ENCODE peak calls at places on chromosomes 4 and X, in eight cellular contexts. G is upper lobe of right lung, P is Panc1, A is hepatocyte, V is ascending aorta, K is MM.1S, T is AG09309, B is endothelial cell. I is an unnamed sample.

GRCh38 chrX:140764401-140764919 is 54.9 kb downstream of the LINC00632 start:
- DNase-seq in A (peak), G (no peak), P (no peak), K (peak), B (peak), T (no peak), V (peak), I (peak)

GRCh38 chr4:151862766-151863165 is 102.0 kb upstream of the GATB start:
- DNase-seq in V (no peak), T (peak), K (no peak), P (no peak), G (no peak), A (no peak), B (no peak), I (no peak)

GRCh38 chr4:12884846-12885796 is 599.0 kb downstream of the RAB28 start:
- DNase-seq in A (no peak), G (no peak), K (no peak), V (no peak), P (no peak), B (no peak), T (no peak), I (no peak)

GRCh38 chrX:131975851-131976250 is 47.3 kb upstream of the STK26 start:
- DNase-seq in V (no peak), A (no peak), P (no peak), T (no peak), K (no peak), B (no peak), G (no peak), I (no peak)

GRCh38 chr4:7988437-7988836 is 48.8 kb upstream of the AFAP1 start:
- DNase-seq in P (no peak), V (no peak), B (no peak), T (peak), A (no peak), G (no peak), K (no peak), I (no peak)

GRCh38 chr4:1413687-1414479 is 7.6 kb upstream of the NKX1-1 start:
- DNase-seq in P (no peak), T (no peak), G (peak), K (no peak), V (no peak), A (no peak), B (no peak), I (peak)

GRCh38 chrX:24870143-24870542 is 145.6 kb downstream of the ARX start:
- DNase-seq in T (no peak), P (no peak), G (no peak), K (no peak), B (no peak), A (peak), V (no peak), I (no peak)

GRCh38 chr4:87521757-87522374 is 7.3 kb downstream of the SPARCL1 start:
- DNase-seq in B (no peak), A (peak), G (no peak), T (no peak), P (no peak), K (peak), V (no peak), I (no peak)

GRCh38 chrX:2395261-2395850 is 105.4 kb downstream of the DHRSX start:
- DNase-seq in V (no peak), G (no peak), K (no peak), B (no peak), A (no peak), T (no peak), P (no peak), I (no peak)

GRCh38 chr4:84167089-84167488 is 332.0 kb downstream of the NKX6-1 start:
- DNase-seq in G (no peak), A (no peak), K (no peak), B (no peak), P (no peak), T (no peak), V (no peak), I (no peak)

DNA sequence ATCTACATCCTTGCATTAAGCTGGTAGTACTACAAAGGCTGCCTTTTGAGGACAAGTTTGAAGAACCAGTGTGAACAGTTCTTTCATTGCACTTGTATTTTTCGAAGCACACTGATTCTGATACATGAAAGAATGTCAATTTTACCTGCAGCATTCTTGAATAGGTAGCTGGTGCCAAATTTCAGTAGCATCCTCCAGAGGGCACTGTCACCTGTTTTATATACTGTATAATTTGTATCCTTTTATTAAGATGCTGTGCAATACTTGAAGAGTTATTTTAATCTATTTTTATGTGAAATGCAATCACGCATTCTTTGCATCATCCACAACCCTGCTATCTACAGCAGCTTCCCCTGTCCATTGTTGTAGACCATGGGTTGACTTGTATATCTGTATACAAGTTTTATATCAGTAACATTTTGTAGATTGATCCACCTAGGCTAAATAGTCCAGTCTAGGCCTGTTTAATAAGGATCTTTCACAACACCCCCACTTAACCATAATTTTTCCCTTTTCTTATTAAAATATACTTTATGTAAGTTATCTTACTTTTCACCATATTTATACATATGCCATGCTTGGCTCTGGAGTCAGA is 325.7 kb downstream of the PCDH7 start:
- DNase-seq in V (no peak), B (peak), G (no peak), K (peak), A (peak), P (no peak), T (no peak), I (no peak)
- TF ChIP-seq CTCF in V (peak), B (peak), G (peak), K (peak), A (peak), P (peak), T (peak), I (peak)

GRCh38 chrX:40010550-40011364 is 87.0 kb downstream of the BCOR start:
- DNase-seq in K (no peak), G (no peak), A (no peak), P (no peak), T (no peak), V (no peak), B (peak), I (no peak)
- TF ChIP-seq CTCF in K (no peak), G (no peak), A (no peak), P (no peak), T (no peak), V (no peak), B (no peak), I (no peak)

GRCh38 chr4:18042754-18043153 is 21.2 kb upstream of the LCORL start:
- DNase-seq in K (no peak), V (no peak), A (no peak), B (no peak), P (no peak), T (no peak), G (no peak), I (no peak)
- TF ChIP-seq CTCF in K (peak), V (no peak), A (no peak), B (peak), P (peak), T (no peak), G (peak), I (peak)

GRCh38 chrX:150291014-150291413 is 72.1 kb upstream of the MAMLD1 start:
- DNase-seq in G (no peak), K (no peak), P (no peak), B (no peak), T (no peak), A (no peak), V (peak), I (no peak)
- TF ChIP-seq CTCF in G (no peak), K (no peak), P (no peak), B (no peak), T (no peak), A (no peak), V (no peak), I (no peak)

GRCh38 chr4:139658185-139658584 is 7.4 kb upstream of the MGST2 start:
- DNase-seq in K (no peak), A (no peak), P (no peak), T (no peak), B (no peak), V (no peak), G (no peak), I (no peak)
- TF ChIP-seq CTCF in K (no peak), A (no peak), P (no peak), T (no peak), B (no peak), V (no peak), G (no peak), I (no peak)

DNA sequence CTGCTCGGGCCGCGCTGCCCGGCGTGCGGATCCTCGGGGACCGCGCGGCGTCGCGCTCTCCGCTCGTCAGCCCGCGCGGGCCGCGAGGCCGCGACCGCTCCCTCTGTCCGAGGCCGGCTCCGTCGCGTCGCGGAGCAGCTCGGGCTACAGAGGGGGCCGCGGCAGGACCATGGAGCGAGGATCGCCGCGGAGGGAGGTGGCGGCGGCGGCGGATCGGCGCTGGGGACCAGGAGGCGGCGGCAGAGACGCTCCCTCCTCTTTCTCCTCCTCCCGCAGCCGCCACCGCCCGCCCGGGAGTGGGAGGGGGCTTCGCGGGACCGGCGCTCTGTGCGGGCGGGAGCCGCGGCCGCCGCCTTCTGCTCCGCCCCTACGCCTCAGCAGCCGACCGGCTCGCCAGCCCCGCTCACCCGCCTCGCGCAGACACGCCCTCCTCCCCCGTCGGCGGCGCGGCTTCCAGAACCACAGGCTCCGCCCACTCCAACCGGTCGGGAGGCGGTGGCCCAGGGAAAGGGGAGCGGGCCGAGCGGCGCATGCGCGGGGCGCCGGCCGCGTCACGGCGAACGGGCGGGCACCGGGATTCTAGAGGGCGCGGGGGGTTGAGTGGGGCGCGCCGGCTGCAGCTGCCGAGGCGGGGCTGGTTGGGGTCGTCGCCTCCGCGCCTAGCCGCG is at the start of gene CASK:
- DNase-seq in K (peak), G (peak), P (no peak), V (peak), A (peak), B (peak), T (peak), I (peak)
- TF ChIP-seq CTCF in K (no peak), G (no peak), P (peak), V (no peak), A (no peak), B (no peak), T (no peak), I (no peak)

GRCh38 chr4:107654694-107655093 is 65.3 kb downstream of the PAPSS1 start:
- DNase-seq in K (no peak), G (no peak), P (no peak), V (no peak), T (no peak), A (peak), B (no peak), I (no peak)
- TF ChIP-seq CTCF in K (no peak), G (no peak), P (peak), V (no peak), T (no peak), A (peak), B (no peak), I (no peak)

GRCh38 chrX:135707880-135708279 is 5.6 kb upstream of the CT45A1 start:
- DNase-seq in K (peak), T (no peak), B (peak), G (no peak), A (no peak), P (no peak), V (no peak), I (no peak)
- TF ChIP-seq CTCF in K (peak), T (peak), B (peak), G (peak), A (no peak), P (peak), V (peak), I (peak)

DNA sequence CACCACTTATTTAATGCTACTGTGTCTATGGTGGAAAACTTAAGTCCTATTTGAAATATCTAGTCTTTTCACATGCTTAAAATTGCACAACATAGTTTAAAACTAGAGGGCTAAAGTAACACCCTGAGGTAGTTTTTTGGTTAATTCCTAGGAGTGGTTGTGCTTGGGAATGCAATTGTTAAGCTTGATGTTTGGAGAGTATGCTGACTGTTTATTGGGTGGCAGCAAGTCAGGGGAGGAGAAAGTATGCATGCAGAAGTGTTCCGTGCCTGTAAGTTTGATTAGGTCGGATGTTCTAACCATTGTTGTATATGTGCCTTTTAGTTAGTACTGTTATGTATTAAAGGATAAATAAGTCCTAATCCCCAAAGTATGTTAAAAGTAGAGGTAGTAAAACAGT is 40.5 kb downstream of the CXCL8 start:
- DNase-seq in V (no peak), T (no peak), K (no peak), G (no peak), A (no peak), B (no peak), P (no peak), I (no peak)
- TF ChIP-seq CTCF in V (no peak), T (no peak), K (no peak), G (no peak), A (no peak), B (no peak), P (no peak), I (no peak)

GRCh38 chr4:76616526-76616925 is 181.5 kb downstream of the SHROOM3 start:
- DNase-seq in B (no peak), K (no peak), P (no peak), V (no peak), A (no peak), T (no peak), G (no peak), I (no peak)
- TF ChIP-seq CTCF in B (no peak), K (no peak), P (no peak), V (no peak), A (no peak), T (no peak), G (no peak), I (no peak)